ENCODE peak calls at places on chromosome 21, in nine cellular contexts. N is HCT116, F is breast epithelium, J is left ventricle myocardium inferior, L is cardiac fibroblast, T is nephron progenitor cell, B is fibroblast of lung, H is esophagus squamous epithelium, C is GM23338. W is an unnamed sample.

GRCh38 chr21:31502537-31503143 is 156.9 kb upstream of the SOD1 start:
- DNase-seq in H (no peak), B (no peak), T (no peak), N (no peak), L (no peak), F (no peak), C (no peak), J (no peak), W (no peak)

GRCh38 chr21:32499249-32500055 is 85.9 kb downstream of the TCP10L start:
- DNase-seq in C (no peak), F (no peak), L (peak; percentile 83), B (peak; percentile 82), J (no peak), T (no peak), N (no peak), H (no peak), W (no peak)

GRCh38 chr21:17416139-17416538 is 96.7 kb upstream of the CXADR start:
- DNase-seq in T (no peak), H (no peak), L (peak; percentile 52), B (peak; percentile 58), N (no peak), F (no peak), J (no peak), C (no peak), W (no peak)

GRCh38 chr21:26833460-26833939 is 11.7 kb downstream of the ADAMTS1 start:
- DNase-seq in B (no peak), H (no peak), J (no peak), N (no peak), F (no peak), L (peak; percentile 52), C (no peak), T (no peak), W (no peak)

GRCh38 chr21:35508389-35508888 is 459.3 kb upstream of the RUNX1 start:
- DNase-seq in C (peak; percentile 85), T (no peak), B (peak; percentile 72), N (peak; percentile 58), F (no peak), J (peak; percentile 60), L (peak; percentile 92), H (no peak), W (no peak)

GRCh38 chr21:31921079-31921478 is 48.3 kb downstream of the HUNK start:
- DNase-seq in F (no peak), J (no peak), H (no peak), L (no peak), C (no peak), B (peak; percentile 27), N (no peak), T (no peak), W (no peak)

GRCh38 chr21:16407403-16408279 is 677.9 kb downstream of the USP25 start:
- DNase-seq in B (peak; percentile 66), C (no peak), J (no peak), L (no peak), N (no peak), H (no peak), F (no peak), T (no peak), W (no peak)

GRCh38 chr21:35637431-35637830 is 422.9 kb downstream of the SETD4 start:
- DNase-seq in T (no peak), L (peak; percentile 90), B (peak; percentile 76), C (no peak), H (no peak), F (no peak), N (no peak), J (no peak), W (no peak)

GRCh38 chr21:31888936-31889371 is 16.1 kb downstream of the HUNK start:
- DNase-seq in F (no peak), C (peak; percentile 88), H (no peak), B (no peak), T (no peak), J (no peak), N (no peak), L (no peak), W (no peak)

GRCh38 chr21:32367158-32367557 is 25.7 kb downstream of the URB1 start:
- DNase-seq in C (no peak), N (no peak), L (peak; percentile 31), B (no peak), T (no peak), F (no peak), H (no peak), J (no peak), W (no peak)

GRCh38 chr21:43922949-43923348 is 57.9 kb downstream of the AGPAT3 start:
- DNase-seq in T (no peak), B (no peak), H (no peak), C (no peak), L (no peak), J (no peak), N (no peak), F (no peak), W (no peak)

GRCh38 chr21:31618696-31619430 is 40.6 kb upstream of the SOD1 start:
- DNase-seq in T (no peak), F (no peak), C (no peak), H (no peak), B (peak; percentile 6), N (no peak), J (no peak), L (peak; percentile 12), W (no peak)

GRCh38 chr21:29715089-29715488 is 224.7 kb downstream of the GRIK1 start:
- DNase-seq in T (no peak), B (no peak), J (no peak), L (no peak), H (no peak), N (no peak), F (no peak), C (no peak), W (no peak)

GRCh38 chr21:37386151-37386550 is 19.6 kb downstream of the DYRK1A start:
- DNase-seq in H (no peak), J (no peak), B (no peak), T (no peak), L (no peak), C (no peak), F (no peak), N (no peak), W (no peak)
- TF ChIP-seq CTCF in H (no peak), J (no peak), B (no peak), T (no peak), L (no peak), C (no peak), F (no peak), N (no peak), W (no peak)

DNA sequence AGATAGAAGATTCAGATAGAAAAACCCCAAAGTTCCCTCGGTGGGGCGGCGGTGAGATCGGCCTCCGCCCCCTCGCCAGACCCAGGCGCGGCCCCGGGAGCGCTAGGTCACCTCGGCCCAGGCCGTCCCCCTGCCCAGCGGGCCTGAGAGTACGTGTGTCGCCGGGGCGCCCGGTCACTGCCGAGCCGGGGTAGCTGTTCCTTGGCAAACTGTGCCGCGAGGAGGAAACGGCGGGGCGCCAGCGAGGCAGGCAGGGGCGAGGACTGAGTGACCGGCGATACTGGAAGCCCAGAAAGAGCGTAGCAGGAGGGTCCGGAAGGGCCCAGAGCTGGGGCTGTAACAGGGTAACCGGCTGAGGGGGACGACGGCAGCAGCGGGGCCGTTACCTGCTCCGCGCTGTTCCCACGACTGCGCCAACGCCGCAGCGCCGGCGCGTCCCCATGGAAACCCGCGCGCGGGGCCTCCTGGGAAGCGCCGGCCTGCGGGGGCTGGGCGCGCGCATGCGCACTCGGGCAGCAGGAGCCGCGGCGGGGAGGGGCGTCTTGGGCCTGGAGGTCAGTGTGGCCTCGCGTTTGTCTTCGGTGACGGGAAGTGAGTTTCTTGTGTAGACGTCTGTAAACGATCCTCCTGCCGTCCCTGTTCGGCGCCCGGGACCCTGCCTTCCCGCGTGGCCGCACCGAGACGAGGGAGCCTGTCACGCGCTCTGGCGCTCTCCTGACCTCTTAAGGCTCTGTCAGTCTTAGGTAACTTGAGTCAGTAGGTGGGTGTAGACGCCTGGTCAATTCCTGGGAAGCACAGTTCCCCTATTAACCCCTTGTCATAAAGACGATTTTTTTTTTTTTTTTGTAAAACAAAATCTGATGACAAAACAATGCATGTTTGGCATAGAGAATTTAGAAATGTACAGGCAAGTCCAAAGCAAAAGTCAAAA is at the start of gene LCA5L:
- DNase-seq in L (peak; percentile 93), C (peak; percentile 94), F (peak; percentile 90), T (peak; percentile 97), H (peak; percentile 39), N (peak; percentile 70), J (peak; percentile 94), B (peak; percentile 84), W (peak; percentile 62)
- TF ChIP-seq CTCF in L (peak; percentile 29), C (no peak), F (no peak), T (no peak), H (no peak), N (no peak), J (no peak), B (no peak), W (no peak)

GRCh38 chr21:42024261-42024877 is 14.2 kb upstream of the ZBTB21 start:
- DNase-seq in N (no peak), C (no peak), F (no peak), J (no peak), L (no peak), B (no peak), T (no peak), H (no peak), W (no peak)

GRCh38 chr21:42027085-42027803 is 17.1 kb upstream of the ZBTB21 start:
- DNase-seq in L (no peak), N (no peak), F (no peak), T (no peak), H (no peak), C (no peak), J (no peak), B (no peak), W (no peak)

GRCh38 chr21:42027804-42028753 is 17.9 kb upstream of the ZBTB21 start:
- DNase-seq in C (no peak), J (no peak), L (no peak), B (no peak), F (no peak), H (no peak), N (no peak), T (no peak), W (no peak)

GRCh38 chr21:42026072-42026415 is 15.9 kb upstream of the ZBTB21 start:
- DNase-seq in T (no peak), H (no peak), N (no peak), F (no peak), C (no peak), L (no peak), B (no peak), J (no peak), W (no peak)

DNA sequence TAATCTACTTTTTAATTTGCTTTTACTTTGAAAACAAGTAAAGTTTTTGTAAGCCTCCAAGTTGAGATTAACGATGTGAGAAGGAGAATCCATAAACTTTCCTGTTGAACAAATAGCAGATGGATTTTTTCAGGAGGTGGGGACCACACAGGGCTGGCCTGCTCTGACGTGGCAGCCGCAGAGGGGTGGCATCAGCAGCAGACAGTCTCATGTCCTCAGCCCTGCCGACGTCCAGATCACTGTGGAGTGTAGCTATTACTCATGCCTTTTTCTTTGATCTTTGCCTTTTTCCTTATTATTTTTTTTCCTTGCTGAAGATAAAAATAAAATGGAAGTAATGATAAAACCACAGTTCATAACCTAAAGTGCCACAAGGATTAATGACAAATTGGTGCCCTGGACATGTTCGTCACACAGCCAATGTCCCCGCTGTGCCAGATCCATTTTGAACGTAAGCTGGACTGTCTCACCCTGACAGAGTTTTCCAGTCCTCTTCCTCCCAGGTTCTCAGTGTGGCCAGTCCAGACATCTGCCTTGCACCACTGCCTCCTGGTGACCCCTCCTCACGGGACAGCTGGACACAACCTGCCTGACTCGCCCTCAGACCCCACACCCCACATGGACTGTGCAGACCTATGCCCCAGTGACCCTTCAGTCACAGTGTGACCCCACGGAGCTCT is 15.4 kb upstream of the ZBTB21 start:
- DNase-seq in T (no peak), L (peak; percentile 33), C (no peak), N (no peak), B (peak; percentile 83), F (no peak), H (no peak), J (no peak), W (no peak)
- TF ChIP-seq CTCF in T (no peak), L (no peak), C (no peak), N (no peak), B (no peak), F (no peak), H (no peak), J (no peak), W (no peak)

GRCh38 chr21:38319781-38320180 is 63.0 kb downstream of the KCNJ15 start:
- DNase-seq in C (no peak), L (peak; percentile 90), B (peak; percentile 76), J (no peak), N (no peak), F (no peak), T (no peak), H (no peak), W (no peak)
- TF ChIP-seq CTCF in C (no peak), L (no peak), B (no peak), J (no peak), N (no peak), F (no peak), T (no peak), H (no peak), W (no peak)